ENCODE peak calls at places on chromosome 4, in ten cellular contexts. One of them, this sample, is unnamed. For H3K4me1, the result is how much of the 10 kb centered on the place peaks cover.

GRCh38 chr4:89400408-89401035 is 92.9 kb upstream of the GPRIN3 start:
- DNase-seq in fibroblast of lung: peak
- DNase-seq in Karpas-422: no peak
- DNase-seq in CD4-positive, alpha-beta memory T cell: no peak
- DNase-seq in hepatocyte: no peak
- DNase-seq in IMR-90: no peak
- DNase-seq in GM23248: no peak
- DNase-seq in endothelial cell of umbilical vein: no peak
- DNase-seq in endodermal cell: no peak
- DNase-seq in thoracic aorta: no peak
- DNase-seq in this sample: no peak

GRCh38 chr4:104967034-104967401 is 179.7 kb upstream of the TET2 start:
- DNase-seq in fibroblast of lung: no peak
- DNase-seq in Karpas-422: no peak
- DNase-seq in CD4-positive, alpha-beta memory T cell: no peak
- DNase-seq in hepatocyte: peak
- DNase-seq in IMR-90: no peak
- DNase-seq in GM23248: no peak
- DNase-seq in endothelial cell of umbilical vein: no peak
- DNase-seq in endodermal cell: no peak
- DNase-seq in thoracic aorta: no peak
- DNase-seq in this sample: no peak

GRCh38 chr4:141346144-141346543 is 125.4 kb downstream of the ZNF330 start:
- DNase-seq in fibroblast of lung: peak
- DNase-seq in Karpas-422: peak
- DNase-seq in CD4-positive, alpha-beta memory T cell: no peak
- DNase-seq in hepatocyte: peak
- DNase-seq in IMR-90: peak
- DNase-seq in GM23248: peak
- DNase-seq in endothelial cell of umbilical vein: peak
- DNase-seq in endodermal cell: no peak
- DNase-seq in thoracic aorta: no peak
- DNase-seq in this sample: no peak

GRCh38 chr4:20299515-20299914 is 47.8 kb downstream of the SLIT2 start:
- DNase-seq in fibroblast of lung: peak
- DNase-seq in Karpas-422: peak
- DNase-seq in CD4-positive, alpha-beta memory T cell: no peak
- DNase-seq in hepatocyte: peak
- DNase-seq in IMR-90: peak
- DNase-seq in GM23248: peak
- DNase-seq in endothelial cell of umbilical vein: peak
- DNase-seq in endodermal cell: no peak
- DNase-seq in thoracic aorta: no peak
- DNase-seq in this sample: no peak

GRCh38 chr4:97987019-97987648 is 156.1 kb downstream of the STPG2 start:
- DNase-seq in fibroblast of lung: peak
- DNase-seq in Karpas-422: peak
- DNase-seq in CD4-positive, alpha-beta memory T cell: no peak
- DNase-seq in hepatocyte: peak
- DNase-seq in IMR-90: no peak
- DNase-seq in GM23248: peak
- DNase-seq in endothelial cell of umbilical vein: peak
- DNase-seq in endodermal cell: no peak
- DNase-seq in thoracic aorta: no peak
- DNase-seq in this sample: no peak

GRCh38 chr4:177862541-177863176 is 420.4 kb upstream of the AGA start:
- DNase-seq in fibroblast of lung: no peak
- DNase-seq in Karpas-422: no peak
- DNase-seq in CD4-positive, alpha-beta memory T cell: no peak
- DNase-seq in hepatocyte: no peak
- DNase-seq in IMR-90: no peak
- DNase-seq in GM23248: no peak
- DNase-seq in endothelial cell of umbilical vein: no peak
- DNase-seq in endodermal cell: no peak
- DNase-seq in thoracic aorta: no peak
- DNase-seq in this sample: no peak

GRCh38 chr4:148044889-148045352 is 313.0 kb downstream of the ARHGAP10 start:
- DNase-seq in fibroblast of lung: no peak
- DNase-seq in Karpas-422: peak
- DNase-seq in CD4-positive, alpha-beta memory T cell: no peak
- DNase-seq in hepatocyte: no peak
- DNase-seq in IMR-90: no peak
- DNase-seq in GM23248: no peak
- DNase-seq in endothelial cell of umbilical vein: peak
- DNase-seq in endodermal cell: no peak
- DNase-seq in thoracic aorta: no peak
- DNase-seq in this sample: no peak

GRCh38 chr4:160835789-160836188 is 1328.0 kb downstream of the FSTL5 start:
- DNase-seq in fibroblast of lung: no peak
- DNase-seq in Karpas-422: no peak
- DNase-seq in CD4-positive, alpha-beta memory T cell: no peak
- DNase-seq in hepatocyte: peak
- DNase-seq in IMR-90: no peak
- DNase-seq in GM23248: no peak
- DNase-seq in endothelial cell of umbilical vein: no peak
- DNase-seq in endodermal cell: peak
- DNase-seq in thoracic aorta: no peak
- DNase-seq in this sample: no peak

GRCh38 chr4:2898001-2898400 is 54.4 kb downstream of the ADD1 start:
- DNase-seq in fibroblast of lung: no peak
- DNase-seq in Karpas-422: no peak
- DNase-seq in CD4-positive, alpha-beta memory T cell: no peak
- DNase-seq in hepatocyte: no peak
- DNase-seq in IMR-90: no peak
- DNase-seq in GM23248: no peak
- DNase-seq in endothelial cell of umbilical vein: no peak
- DNase-seq in endodermal cell: no peak
- DNase-seq in thoracic aorta: no peak
- DNase-seq in this sample: no peak

GRCh38 chr4:17577660-17578481 is 873 bp downstream of the LAP3 start:
- DNase-seq in fibroblast of lung: peak
- DNase-seq in Karpas-422: peak
- DNase-seq in CD4-positive, alpha-beta memory T cell: peak
- DNase-seq in hepatocyte: peak
- DNase-seq in IMR-90: peak
- DNase-seq in GM23248: peak
- DNase-seq in endothelial cell of umbilical vein: no peak
- DNase-seq in endodermal cell: peak
- DNase-seq in thoracic aorta: peak
- DNase-seq in this sample: no peak

GRCh38 chr4:3412257-3413020 is 29.3 kb upstream of the HGFAC start:
- DNase-seq in fibroblast of lung: no peak
- DNase-seq in Karpas-422: no peak
- DNase-seq in CD4-positive, alpha-beta memory T cell: no peak
- DNase-seq in hepatocyte: no peak
- DNase-seq in IMR-90: no peak
- DNase-seq in GM23248: no peak
- DNase-seq in endothelial cell of umbilical vein: no peak
- DNase-seq in endodermal cell: peak
- DNase-seq in thoracic aorta: no peak
- DNase-seq in this sample: no peak

GRCh38 chr4:113094802-113095201 is 45.3 kb downstream of the ANK2 start:
- DNase-seq in fibroblast of lung: peak
- DNase-seq in Karpas-422: peak
- DNase-seq in CD4-positive, alpha-beta memory T cell: no peak
- DNase-seq in hepatocyte: peak
- DNase-seq in IMR-90: no peak
- DNase-seq in GM23248: peak
- DNase-seq in endothelial cell of umbilical vein: no peak
- DNase-seq in endodermal cell: no peak
- DNase-seq in thoracic aorta: no peak
- DNase-seq in this sample: no peak

GRCh38 chr4:147580396-147580795 is 36.8 kb upstream of the TMEM184C start:
- DNase-seq in fibroblast of lung: no peak
- DNase-seq in Karpas-422: no peak
- DNase-seq in CD4-positive, alpha-beta memory T cell: no peak
- DNase-seq in hepatocyte: no peak
- DNase-seq in IMR-90: peak
- DNase-seq in GM23248: peak
- DNase-seq in endothelial cell of umbilical vein: peak
- DNase-seq in endodermal cell: no peak
- DNase-seq in thoracic aorta: no peak
- DNase-seq in this sample: no peak

DNA sequence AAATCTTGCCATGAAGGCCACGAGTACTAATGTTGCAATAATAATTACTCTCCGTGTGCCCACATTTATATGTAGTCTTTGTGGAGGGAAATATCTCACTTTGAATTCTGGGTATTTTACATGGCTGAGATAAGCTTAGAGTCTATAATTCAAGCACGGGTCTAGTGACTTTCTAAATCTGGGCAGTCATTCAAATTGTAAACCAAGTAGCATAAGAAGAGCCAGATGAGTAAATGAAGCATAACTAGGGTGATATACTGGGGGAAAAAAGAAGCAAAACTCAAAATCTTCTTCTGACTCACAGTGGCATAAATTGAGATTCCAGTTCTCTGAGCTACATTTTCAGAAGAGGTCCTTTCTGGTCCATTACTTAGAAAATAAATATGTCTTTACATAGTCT is 53.0 kb downstream of the MAPK10 start:
- DNase-seq in fibroblast of lung: peak
- DNase-seq in Karpas-422: peak
- DNase-seq in CD4-positive, alpha-beta memory T cell: no peak
- DNase-seq in hepatocyte: no peak
- DNase-seq in IMR-90: peak
- DNase-seq in GM23248: peak
- DNase-seq in endothelial cell of umbilical vein: no peak
- DNase-seq in endodermal cell: no peak
- DNase-seq in thoracic aorta: no peak
- DNase-seq in this sample: no peak
- H3K4me1 ChIP-seq in fibroblast of lung: under half
- H3K4me1 ChIP-seq in Karpas-422: half or more
- H3K4me1 ChIP-seq in CD4-positive, alpha-beta memory T cell: under half
- H3K4me1 ChIP-seq in hepatocyte: under half
- H3K4me1 ChIP-seq in IMR-90: under half
- H3K4me1 ChIP-seq in GM23248: under half
- H3K4me1 ChIP-seq in endothelial cell of umbilical vein: under half
- H3K4me1 ChIP-seq in endodermal cell: under half
- H3K4me1 ChIP-seq in thoracic aorta: under half
- H3K4me1 ChIP-seq in this sample: under half

GRCh38 chr4:72494156-72494555 is 74.9 kb downstream of the ADAMTS3 start:
- DNase-seq in fibroblast of lung: no peak
- DNase-seq in Karpas-422: no peak
- DNase-seq in CD4-positive, alpha-beta memory T cell: no peak
- DNase-seq in hepatocyte: no peak
- DNase-seq in IMR-90: no peak
- DNase-seq in GM23248: no peak
- DNase-seq in endothelial cell of umbilical vein: no peak
- DNase-seq in endodermal cell: no peak
- DNase-seq in thoracic aorta: no peak
- DNase-seq in this sample: no peak
- H3K27ac ChIP-seq in fibroblast of lung: no peak
- H3K27ac ChIP-seq in Karpas-422: no peak
- H3K27ac ChIP-seq in CD4-positive, alpha-beta memory T cell: no peak
- H3K27ac ChIP-seq in hepatocyte: no peak
- H3K27ac ChIP-seq in IMR-90: no peak
- H3K27ac ChIP-seq in GM23248: no peak
- H3K27ac ChIP-seq in endothelial cell of umbilical vein: no peak
- H3K27ac ChIP-seq in endodermal cell: no peak
- H3K27ac ChIP-seq in thoracic aorta: no peak
- H3K27ac ChIP-seq in this sample: no peak

GRCh38 chr4:73976217-73976616 is 5.6 kb downstream of the PF4 start:
- DNase-seq in fibroblast of lung: no peak
- DNase-seq in Karpas-422: no peak
- DNase-seq in CD4-positive, alpha-beta memory T cell: no peak
- DNase-seq in hepatocyte: no peak
- DNase-seq in IMR-90: no peak
- DNase-seq in GM23248: no peak
- DNase-seq in endothelial cell of umbilical vein: no peak
- DNase-seq in endodermal cell: no peak
- DNase-seq in thoracic aorta: no peak
- DNase-seq in this sample: no peak

GRCh38 chr4:73979407-73979806 is 2.4 kb downstream of the PF4 start:
- DNase-seq in fibroblast of lung: no peak
- DNase-seq in Karpas-422: no peak
- DNase-seq in CD4-positive, alpha-beta memory T cell: no peak
- DNase-seq in hepatocyte: no peak
- DNase-seq in IMR-90: no peak
- DNase-seq in GM23248: no peak
- DNase-seq in endothelial cell of umbilical vein: no peak
- DNase-seq in endodermal cell: no peak
- DNase-seq in thoracic aorta: no peak
- DNase-seq in this sample: no peak

GRCh38 chr4:73978886-73979285 is 2.9 kb downstream of the PF4 start:
- DNase-seq in fibroblast of lung: peak
- DNase-seq in Karpas-422: no peak
- DNase-seq in CD4-positive, alpha-beta memory T cell: no peak
- DNase-seq in hepatocyte: peak
- DNase-seq in IMR-90: peak
- DNase-seq in GM23248: peak
- DNase-seq in endothelial cell of umbilical vein: no peak
- DNase-seq in endodermal cell: no peak
- DNase-seq in thoracic aorta: no peak
- DNase-seq in this sample: no peak

GRCh38 chr4:73974352-73974751 is 7.5 kb downstream of the PF4 start:
- DNase-seq in fibroblast of lung: no peak
- DNase-seq in Karpas-422: no peak
- DNase-seq in CD4-positive, alpha-beta memory T cell: no peak
- DNase-seq in hepatocyte: no peak
- DNase-seq in IMR-90: no peak
- DNase-seq in GM23248: no peak
- DNase-seq in endothelial cell of umbilical vein: no peak
- DNase-seq in endodermal cell: no peak
- DNase-seq in thoracic aorta: no peak
- DNase-seq in this sample: no peak

GRCh38 chr4:73976716-73977115 is 5.1 kb downstream of the PF4 start:
- DNase-seq in fibroblast of lung: peak
- DNase-seq in Karpas-422: no peak
- DNase-seq in CD4-positive, alpha-beta memory T cell: no peak
- DNase-seq in hepatocyte: no peak
- DNase-seq in IMR-90: peak
- DNase-seq in GM23248: no peak
- DNase-seq in endothelial cell of umbilical vein: no peak
- DNase-seq in endodermal cell: no peak
- DNase-seq in thoracic aorta: no peak
- DNase-seq in this sample: no peak
- H3K4me1 ChIP-seq in fibroblast of lung: under half
- H3K4me1 ChIP-seq in Karpas-422: under half
- H3K4me1 ChIP-seq in CD4-positive, alpha-beta memory T cell: under half
- H3K4me1 ChIP-seq in hepatocyte: under half
- H3K4me1 ChIP-seq in IMR-90: under half
- H3K4me1 ChIP-seq in GM23248: under half
- H3K4me1 ChIP-seq in endothelial cell of umbilical vein: under half
- H3K4me1 ChIP-seq in endodermal cell: under half
- H3K4me1 ChIP-seq in thoracic aorta: under half
- H3K4me1 ChIP-seq in this sample: under half

GRCh38 chr4:122988696-122989095 is 66.3 kb upstream of the NUDT6 start:
- DNase-seq in fibroblast of lung: no peak
- DNase-seq in Karpas-422: no peak
- DNase-seq in CD4-positive, alpha-beta memory T cell: no peak
- DNase-seq in hepatocyte: no peak
- DNase-seq in IMR-90: no peak
- DNase-seq in GM23248: no peak
- DNase-seq in endothelial cell of umbilical vein: no peak
- DNase-seq in endodermal cell: no peak
- DNase-seq in thoracic aorta: no peak
- DNase-seq in this sample: no peak
- H3K27ac ChIP-seq in fibroblast of lung: no peak
- H3K27ac ChIP-seq in Karpas-422: no peak
- H3K27ac ChIP-seq in CD4-positive, alpha-beta memory T cell: no peak
- H3K27ac ChIP-seq in hepatocyte: no peak
- H3K27ac ChIP-seq in IMR-90: no peak
- H3K27ac ChIP-seq in GM23248: no peak
- H3K27ac ChIP-seq in endothelial cell of umbilical vein: no peak
- H3K27ac ChIP-seq in endodermal cell: no peak
- H3K27ac ChIP-seq in thoracic aorta: no peak
- H3K27ac ChIP-seq in this sample: no peak

This sample was measured in ascending aorta.